ENCODE peak calls at places on chromosomes 11 and 22, in six cellular contexts. A is mesenchymal stem cell, Z is astrocyte of the spinal cord, E is A549, Y is fibroblast of the aortic adventitia, I is transverse colon. V is an unnamed sample.

GRCh38 chr11:69277074-69277809 is 16.7 kb upstream of the MYEOV start:
- DNase-seq in I (no peak), A (no peak), E (no peak), Y (no peak), Z (no peak), V (peak)

GRCh38 chr11:129102225-129102624 is 89.9 kb downstream of the ARHGAP32 start:
- DNase-seq in I (no peak), E (no peak), Z (no peak), A (no peak), Y (no peak), V (no peak)

GRCh38 chr11:13120691-13121090 is 111.6 kb downstream of the RASSF10 start:
- DNase-seq in Y (peak), A (peak), Z (peak), E (no peak), I (no peak), V (no peak)

GRCh38 chr11:46951864-46952263 is 15.3 kb downstream of the CSTPP1 start:
- DNase-seq in A (no peak), I (no peak), Y (peak), Z (peak), E (no peak), V (no peak)

GRCh38 chr11:12007769-12008737 is at the start of gene DKK3:
- DNase-seq in Y (no peak), A (peak), I (no peak), E (no peak), Z (no peak), V (no peak)

GRCh38 chr11:67287355-67288197 is 1.5 kb upstream of the ANKRD13D start:
- DNase-seq in I (no peak), Y (no peak), A (no peak), Z (no peak), E (no peak), V (no peak)

GRCh38 chr22:36194971-36195370 is 6.6 kb downstream of the APOL4 start:
- DNase-seq in E (peak), A (peak), Y (peak), Z (peak), I (peak), V (no peak)

GRCh38 chr11:56842829-56843794 is 94.6 kb upstream of the OR9G4 start:
- DNase-seq in E (peak), Y (no peak), A (no peak), Z (no peak), I (no peak), V (no peak)

GRCh38 chr22:30375312-30375849 is 11.8 kb downstream of the RNF215 start:
- DNase-seq in Z (no peak), I (no peak), Y (no peak), A (no peak), E (no peak), V (no peak)

GRCh38 chr22:42283288-42284229 is 13.1 kb upstream of the TCF20 start:
- DNase-seq in Y (no peak), A (peak), Z (no peak), E (no peak), I (no peak), V (no peak)

GRCh38 chr11:132142102-132142501 is 771.7 kb downstream of the NTM start:
- DNase-seq in Y (no peak), Z (no peak), E (no peak), A (no peak), I (no peak), V (no peak)

GRCh38 chr11:19753451-19754041 is 40.9 kb downstream of the NAV2 start:
- DNase-seq in Y (no peak), I (no peak), Z (no peak), A (no peak), E (no peak), V (no peak)

GRCh38 chr11:76177250-76177686 is 29.0 kb downstream of the WNT11 start:
- DNase-seq in I (no peak), E (no peak), A (no peak), Y (no peak), Z (no peak), V (no peak)

DNA sequence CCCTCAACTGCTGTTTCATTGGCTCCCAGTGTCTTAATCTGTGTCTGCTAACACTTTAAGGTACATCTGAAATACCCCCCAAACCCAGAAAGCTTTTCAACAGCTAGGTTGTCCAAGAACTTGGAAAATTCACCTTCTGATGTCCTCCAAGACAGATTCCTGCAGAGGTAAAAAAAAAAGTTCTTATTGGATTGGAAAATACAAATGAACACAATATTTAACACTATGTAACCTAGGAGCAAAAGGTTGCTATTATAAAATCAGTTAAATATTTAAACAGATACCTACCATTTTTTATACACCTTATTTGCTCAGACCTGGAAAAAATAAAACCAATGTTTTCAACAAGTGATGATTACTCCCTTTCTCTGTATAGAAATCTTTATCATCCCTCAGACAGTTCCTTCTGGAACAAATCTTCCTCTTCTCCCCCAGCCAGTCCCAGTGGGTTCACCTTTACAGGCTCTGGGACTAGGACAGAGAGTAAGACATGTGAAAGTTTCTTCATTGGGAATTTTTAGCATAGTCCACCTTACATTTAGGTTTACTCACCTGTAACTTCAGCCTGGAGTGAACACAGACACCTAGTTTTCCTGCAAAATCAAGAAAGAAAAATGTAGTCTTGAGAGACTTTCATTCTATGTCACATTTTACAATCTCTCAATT is 13.3 kb upstream of the WDR74 start:
- DNase-seq in E (no peak), Y (no peak), Z (no peak), A (no peak), I (no peak), V (no peak)
- H3K4me3 ChIP-seq in E (peak), Y (no peak), Z (no peak), A (no peak), I (no peak), V (no peak)

DNA sequence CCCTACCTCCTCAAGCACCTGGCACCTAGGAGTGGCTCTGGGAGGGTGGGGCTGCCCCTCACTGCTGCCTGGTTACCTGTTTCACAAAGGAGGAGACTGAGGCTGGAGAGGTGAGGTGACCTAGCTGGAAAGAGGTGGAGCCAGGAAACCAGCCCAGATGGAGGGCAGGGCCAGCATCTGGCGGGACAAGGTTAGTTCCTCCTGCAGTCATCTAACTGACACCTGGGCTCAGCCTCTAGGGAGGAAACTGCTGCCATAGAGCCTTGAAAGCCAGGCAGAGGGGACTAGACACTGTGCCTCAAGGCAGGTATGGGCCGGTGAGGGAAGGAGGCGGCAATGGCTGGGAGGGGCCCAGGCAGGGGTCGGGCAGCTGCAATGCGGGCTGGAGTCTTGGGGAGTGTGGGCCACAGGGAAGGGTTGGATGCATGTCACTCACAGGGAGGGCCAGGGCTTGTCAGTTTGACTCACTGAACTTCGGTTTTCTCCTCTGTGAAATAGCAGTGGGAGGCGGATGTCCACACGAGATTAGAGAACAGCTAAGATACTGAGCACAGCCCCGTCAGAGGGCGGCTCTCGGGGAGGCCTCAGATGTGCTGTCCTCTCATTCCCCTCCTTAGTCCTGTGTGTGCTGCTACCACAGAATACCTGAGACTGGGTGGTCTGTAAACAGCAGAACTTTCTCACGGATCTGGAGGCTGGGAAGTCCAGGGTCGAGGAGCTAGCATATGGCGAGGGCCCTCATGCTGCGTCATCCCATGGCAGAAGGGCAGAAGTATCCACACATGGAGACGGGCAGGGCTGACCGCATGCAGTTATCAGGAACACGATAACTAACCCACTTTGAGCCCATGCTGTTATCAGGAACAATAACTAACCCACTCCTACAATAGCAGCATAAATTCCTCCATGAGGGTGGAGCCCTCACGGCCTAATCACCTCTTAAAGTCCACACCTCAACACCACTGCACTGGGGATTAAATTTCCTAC is 16.1 kb downstream of the MGAT3 start:
- DNase-seq in A (no peak), Z (peak), E (no peak), Y (no peak), I (peak), V (peak)
- H3K4me3 ChIP-seq in A (no peak), Z (no peak), E (no peak), Y (no peak), I (peak), V (no peak)

DNA sequence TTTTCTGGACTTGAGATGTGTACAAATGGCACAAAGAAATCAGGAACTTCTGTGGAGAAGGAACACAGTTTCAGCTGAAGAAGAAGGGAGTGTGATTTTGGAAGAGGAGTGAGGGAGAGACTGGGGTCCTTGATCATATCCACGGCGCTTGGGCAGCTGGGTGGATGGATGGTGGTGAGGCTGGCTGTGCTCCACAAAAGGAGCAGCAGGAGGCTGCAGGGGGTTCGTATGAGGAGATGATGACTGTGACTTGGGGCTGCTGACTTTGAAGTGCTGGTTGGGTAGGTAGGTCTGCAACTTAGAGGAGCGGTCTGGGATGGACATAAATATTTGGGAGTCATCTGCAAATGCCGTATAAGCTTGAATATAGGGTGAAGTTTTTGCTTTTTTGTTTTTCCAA is 1.3 kb upstream of the DCHS1 start:
- DNase-seq in Y (no peak), A (no peak), I (no peak), E (no peak), Z (no peak), V (no peak)
- H3K4me3 ChIP-seq in Y (no peak), A (no peak), I (no peak), E (no peak), Z (no peak), V (no peak)

GRCh38 chr11:103844327-103845215 is 191.9 kb upstream of the DDI1 start:
- DNase-seq in A (no peak), I (peak), Z (no peak), Y (no peak), E (no peak), V (no peak)
- H3K4me3 ChIP-seq in A (no peak), I (no peak), Z (no peak), Y (no peak), E (no peak), V (no peak)

GRCh38 chr11:86888978-86889341 is 66.2 kb downstream of the FZD4 start:
- DNase-seq in I (no peak), Y (no peak), A (no peak), E (no peak), Z (no peak), V (no peak)
- H3K4me3 ChIP-seq in I (no peak), Y (no peak), A (no peak), E (no peak), Z (no peak), V (no peak)

GRCh38 chr11:65316979-65317786 is 2.5 kb downstream of the CDC42EP2 start:
- DNase-seq in E (peak), A (peak), Z (peak), I (peak), Y (peak), V (peak)

GRCh38 chr11:65315204-65315865 is 669 bp downstream of the CDC42EP2 start:
- DNase-seq in Y (peak), A (peak), Z (peak), I (peak), E (peak), V (peak)

GRCh38 chr11:65315866-65316233 is 1.2 kb downstream of the CDC42EP2 start:
- DNase-seq in E (no peak), Y (no peak), I (no peak), A (no peak), Z (peak), V (no peak)

GRCh38 chr11:65314501-65315203 is at the start of gene CDC42EP2:
- DNase-seq in I (peak), Y (peak), E (peak), A (peak), Z (peak), V (peak)

GRCh38 chr11:65316311-65316978 is 1.8 kb downstream of the CDC42EP2 start:
- DNase-seq in I (peak), Y (peak), Z (peak), A (peak), E (peak), V (no peak)
- H3K4me3 ChIP-seq in I (peak), Y (peak), Z (peak), A (peak), E (peak), V (no peak)